ENCODE peak calls at places on chromosomes 4 and X, in seven cellular contexts. X is RWPE2, Z is body of pancreas, A is IMR-90, V is transverse colon, Q is neuronal stem cell, C is ascending aorta. B is an unnamed sample.

GRCh38 chr4:83535520-83535944 is 376 bp upstream of the GPAT3 start:
- DNase-seq in X (no peak), Z (peak; percentile 34), A (peak; percentile 76), V (peak; percentile 71), Q (peak; percentile 21), C (no peak), B (peak; percentile 75)

GRCh38 chr4:156596026-156596425 is 375.6 kb downstream of the PDGFC start:
- DNase-seq in X (no peak), Z (no peak), A (peak; percentile 45), V (no peak), Q (no peak), C (no peak), B (peak; percentile 88)

GRCh38 chrX:149004936-149005335 is 500.2 kb downstream of the IDS start:
- DNase-seq in X (no peak), Z (no peak), A (no peak), V (no peak), Q (peak; percentile 1), C (no peak), B (no peak)

GRCh38 chrX:97539970-97540519 is 656.3 kb downstream of the RPA4 start:
- DNase-seq in X (no peak), Z (no peak), A (peak; percentile 2), V (no peak), Q (no peak), C (no peak), B (no peak)

GRCh38 chr4:94827481-94828110 is 69.8 kb downstream of the BMPR1B start:
- DNase-seq in X (no peak), Z (no peak), A (peak; percentile 92), V (no peak), Q (no peak), C (no peak), B (peak; percentile 86)

GRCh38 chrX:150184487-150184886 is 178.6 kb upstream of the MAMLD1 start:
- DNase-seq in X (no peak), Z (no peak), A (peak; percentile 36), V (no peak), Q (no peak), C (no peak), B (no peak)

GRCh38 chr4:12926189-12927066 is 557.7 kb downstream of the RAB28 start:
- DNase-seq in X (no peak), Z (no peak), A (no peak), V (no peak), Q (no peak), C (no peak), B (no peak)

GRCh38 chr4:102759835-102760644 is 728 bp downstream of the MANBA start:
- DNase-seq in X (no peak), Z (no peak), A (peak; percentile 68), V (peak; percentile 28), Q (peak; percentile 6), C (peak; percentile 30), B (peak; percentile 59)

GRCh38 chrX:40152706-40153334 is 55.1 kb upstream of the BCOR start:
- DNase-seq in X (no peak), Z (peak; percentile 81), A (no peak), V (peak; percentile 52), Q (no peak), C (no peak), B (no peak)

GRCh38 chr4:128660361-128660964 is 149.0 kb upstream of the JADE1 start:
- DNase-seq in X (no peak), Z (peak; percentile 22), A (peak; percentile 74), V (no peak), Q (no peak), C (no peak), B (peak; percentile 38)

GRCh38 chr4:28247805-28248204 is 1387.2 kb downstream of the STIM2 start:
- DNase-seq in X (no peak), Z (no peak), A (no peak), V (no peak), Q (no peak), C (no peak), B (no peak)

GRCh38 chr4:89752932-89753598 is 83.9 kb downstream of the SNCA start:
- DNase-seq in X (no peak), Z (no peak), A (peak; percentile 92), V (no peak), Q (no peak), C (no peak), B (peak; percentile 97)

GRCh38 chr4:89788243-89789072 is 48.5 kb downstream of the SNCA start:
- DNase-seq in X (no peak), Z (no peak), A (peak; percentile 5), V (no peak), Q (no peak), C (no peak), B (peak; percentile 48)

GRCh38 chrX:38018734-38019410 is 12.5 kb downstream of the SYTL5 start:
- DNase-seq in X (no peak), Z (no peak), A (no peak), V (no peak), Q (no peak), C (no peak), B (peak; percentile 45)

GRCh38 chrX:110965409-110965808 is 130.6 kb upstream of the PAK3 start:
- DNase-seq in X (no peak), Z (no peak), A (no peak), V (no peak), Q (no peak), C (no peak), B (no peak)

GRCh38 chr4:112889619-112890294 is 159.7 kb upstream of the ANK2 start:
- DNase-seq in X (no peak), Z (no peak), A (peak; percentile 6), V (no peak), Q (no peak), C (no peak), B (peak; percentile 91)

GRCh38 chrX:45228126-45228525 is 27.4 kb upstream of the DIPK2B start:
- DNase-seq in X (no peak), Z (no peak), A (no peak), V (no peak), Q (no peak), C (no peak), B (no peak)

DNA sequence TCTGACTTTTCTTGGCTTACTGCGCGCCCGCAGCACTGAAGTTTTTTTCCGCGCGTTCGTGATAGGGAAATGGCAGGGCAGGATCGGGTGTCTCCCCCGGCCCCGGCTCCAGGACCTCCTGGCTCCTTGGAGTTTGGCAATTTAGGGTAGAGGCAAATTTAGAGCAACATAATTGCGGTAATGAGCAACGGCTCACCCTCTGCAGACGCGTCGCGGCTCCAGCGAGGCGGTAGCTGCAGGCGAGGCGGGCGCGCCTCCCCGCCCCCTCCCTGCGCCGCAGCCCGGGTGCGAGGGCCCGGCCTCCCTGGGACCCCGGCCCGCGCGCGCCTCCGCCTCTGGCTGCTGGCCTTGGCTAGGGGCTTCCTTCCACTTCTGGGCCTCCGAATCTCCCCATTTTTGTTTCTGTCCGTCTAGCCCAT is 6.2 kb downstream of the MSX1 start:
- DNase-seq in X (no peak), Z (no peak), A (no peak), V (no peak), Q (no peak), C (no peak), B (no peak)
- H3K27me3 ChIP-seq in X (peaks cover 100% of the 10 kb centered on the region), Z (peaks cover 69% of the 10 kb centered on the region), A (peaks cover 65% of the 10 kb centered on the region), V (peaks cover 100% of the 10 kb centered on the region), Q (peaks cover 98% of the 10 kb centered on the region), C (peaks cover 14% of the 10 kb centered on the region), B (peaks cover 57% of the 10 kb centered on the region)

GRCh38 chr4:186702940-186703339 is 20.7 kb downstream of the FAT1 start:
- DNase-seq in X (no peak), Z (no peak), A (no peak), V (no peak), Q (no peak), C (no peak), B (no peak)

GRCh38 chr4:186702297-186702696 is 21.4 kb downstream of the FAT1 start:
- DNase-seq in X (no peak), Z (no peak), A (no peak), V (no peak), Q (no peak), C (no peak), B (no peak)

GRCh38 chr4:186701788-186702187 is 21.9 kb downstream of the FAT1 start:
- DNase-seq in X (no peak), Z (no peak), A (no peak), V (no peak), Q (no peak), C (no peak), B (no peak)

GRCh38 chr4:186704059-186704458 is 19.6 kb downstream of the FAT1 start:
- DNase-seq in X (no peak), Z (no peak), A (no peak), V (no peak), Q (no peak), C (no peak), B (no peak)

DNA sequence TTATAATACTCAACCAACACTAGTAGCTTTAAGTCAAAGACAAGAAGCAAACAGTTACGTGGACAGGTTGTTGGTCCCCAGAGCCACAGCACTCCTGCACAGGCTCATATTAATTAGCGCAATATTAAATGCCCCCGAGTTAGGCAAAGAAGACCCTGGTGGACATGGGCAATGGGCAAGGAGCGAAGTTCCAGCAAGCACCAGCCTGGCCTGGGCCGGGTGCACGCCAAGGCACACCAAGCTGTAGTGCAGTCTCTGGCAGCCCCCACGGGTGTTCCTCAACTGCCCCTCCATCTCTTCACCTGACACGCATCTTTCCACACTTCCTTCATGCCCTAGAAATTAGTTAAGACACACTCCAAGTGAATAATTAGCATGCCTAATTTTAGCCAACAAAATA is 20.1 kb downstream of the FAT1 start:
- DNase-seq in X (no peak), Z (no peak), A (no peak), V (no peak), Q (no peak), C (no peak), B (no peak)
- H3K36me3 ChIP-seq in X (peaks cover 96% of the 10 kb centered on the region), Z (no peaks in the 10 kb centered on the region), A (peaks cover 63% of the 10 kb centered on the region), V (no peaks in the 10 kb centered on the region), Q (peaks cover 77% of the 10 kb centered on the region), C (peaks cover 21% of the 10 kb centered on the region), B (peaks cover 23% of the 10 kb centered on the region)

GRCh38 chr4:797066-797465 is 28.9 kb downstream of the CPLX1 start:
- DNase-seq in X (no peak), Z (peak; percentile 36), A (no peak), V (no peak), Q (no peak), C (no peak), B (no peak)
- H3K27me3 ChIP-seq in X (peaks cover 27% of the 10 kb centered on the region), Z (peaks cover 30% of the 10 kb centered on the region), A (peaks cover 53% of the 10 kb centered on the region), V (peaks cover 46% of the 10 kb centered on the region), Q (peaks cover 47% of the 10 kb centered on the region), C (peaks cover 28% of the 10 kb centered on the region), B (peaks cover 42% of the 10 kb centered on the region)

GRCh38 chr4:38020386-38020785 is 60.2 kb downstream of the PTTG2 start:
- DNase-seq in X (no peak), Z (no peak), A (no peak), V (no peak), Q (no peak), C (no peak), B (no peak)

GRCh38 chr4:38024203-38024504 is 64.0 kb downstream of the PTTG2 start:
- DNase-seq in X (no peak), Z (no peak), A (no peak), V (no peak), Q (no peak), C (no peak), B (no peak)

GRCh38 chr4:38025665-38026064 is 65.5 kb downstream of the PTTG2 start:
- DNase-seq in X (no peak), Z (no peak), A (no peak), V (no peak), Q (no peak), C (no peak), B (no peak)

GRCh38 chr4:38023347-38024202 is 63.4 kb downstream of the PTTG2 start:
- DNase-seq in X (no peak), Z (no peak), A (no peak), V (no peak), Q (no peak), C (no peak), B (no peak)

DNA sequence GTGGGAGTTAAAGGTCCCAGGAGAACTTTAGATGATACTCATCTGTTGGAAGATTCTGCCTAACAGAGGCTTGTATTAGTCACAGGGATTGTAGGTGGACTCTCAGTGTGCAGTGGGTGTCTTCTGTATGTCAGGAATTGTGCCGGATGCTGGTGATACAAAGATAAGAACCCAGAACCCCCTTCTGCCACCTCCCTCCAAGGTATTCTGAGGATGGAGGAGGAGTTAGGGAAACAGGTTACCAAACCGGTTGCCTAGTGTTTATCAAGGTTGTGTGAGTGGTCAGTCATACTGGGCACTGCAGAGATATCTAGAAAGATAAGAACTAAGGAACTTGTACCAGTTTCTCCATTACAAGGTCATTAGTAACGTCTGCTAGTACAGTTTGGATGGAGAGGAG is 61.6 kb downstream of the PTTG2 start:
- DNase-seq in X (no peak), Z (no peak), A (no peak), V (no peak), Q (no peak), C (no peak), B (no peak)
- H3K36me3 ChIP-seq in X (peaks cover 21% of the 10 kb centered on the region), Z (no peaks in the 10 kb centered on the region), A (peaks cover 5% of the 10 kb centered on the region), V (no peaks in the 10 kb centered on the region), Q (peaks cover 53% of the 10 kb centered on the region), C (peaks cover 31% of the 10 kb centered on the region), B (no peaks in the 10 kb centered on the region)

B was measured in fibroblast of lung.